ENCODE peak calls at places on chromosomes 3 and 15, in nine cellular contexts. M is mesendoderm, N is lung, J is heart left ventricle, D is fibroblast of pulmonary artery, C is OCI-LY7, I is brain microvascular endothelial cell, G is right atrium auricular region, Q is choroid plexus epithelial cell. F is an unnamed sample.

GRCh38 chr3:121834079-121834730 is 655 bp downstream of the IQCB1 start:
- DNase-seq in M (no peak), N (no peak), J (no peak), D (peak; percentile 10), C (peak; percentile 37), I (peak; percentile 16), G (no peak), Q (peak; percentile 22), F (no peak)

GRCh38 chr3:194091141-194091540 is 44.8 kb upstream of the HES1 start:
- DNase-seq in M (peak; percentile 58), N (no peak), J (no peak), D (peak; percentile 23), C (no peak), I (peak; percentile 70), G (no peak), Q (peak; percentile 80), F (no peak)

GRCh38 chr3:170953229-170953628 is 44.8 kb upstream of the EIF5A2 start:
- DNase-seq in M (peak; percentile 15), N (no peak), J (no peak), D (no peak), C (no peak), I (no peak), G (no peak), Q (no peak), F (no peak)

GRCh38 chr3:11717301-11717700 is 73.6 kb upstream of the VGLL4 start:
- DNase-seq in M (peak; percentile 47), N (no peak), J (no peak), D (peak; percentile 60), C (no peak), I (peak; percentile 11), G (no peak), Q (peak; percentile 35), F (no peak)

GRCh38 chr3:54188176-54188791 is 65.9 kb downstream of the CACNA2D3 start:
- DNase-seq in M (peak; percentile 85), N (no peak), J (no peak), D (peak; percentile 84), C (peak; percentile 57), I (peak; percentile 27), G (no peak), Q (peak; percentile 61), F (peak; percentile 73)

GRCh38 chr3:131072845-131073244 is 46.2 kb downstream of the NEK11 start:
- DNase-seq in M (peak; percentile 15), N (no peak), J (no peak), D (peak; percentile 92), C (no peak), I (peak; percentile 67), G (peak; percentile 68), Q (peak; percentile 76), F (no peak)

GRCh38 chr15:78618064-78618463 is 2.7 kb downstream of the CHRNA3 start:
- DNase-seq in M (no peak), N (no peak), J (no peak), D (no peak), C (no peak), I (no peak), G (no peak), Q (no peak), F (no peak)

GRCh38 chr15:70856884-70857546 is 3.1 kb upstream of the LARP6 start:
- DNase-seq in M (peak; percentile 76), N (peak; percentile 67), J (no peak), D (peak; percentile 99), C (no peak), I (peak; percentile 96), G (peak; percentile 95), Q (peak; percentile 98), F (no peak)

GRCh38 chr3:77780621-77781020 is 740.7 kb downstream of the ROBO2 start:
- DNase-seq in M (no peak), N (no peak), J (no peak), D (no peak), C (no peak), I (no peak), G (no peak), Q (no peak), F (no peak)

GRCh38 chr15:101108791-101109190 is 143.1 kb downstream of the CHSY1 start:
- DNase-seq in M (no peak), N (no peak), J (no peak), D (no peak), C (no peak), I (no peak), G (no peak), Q (no peak), F (no peak)

GRCh38 chr3:22451501-22451900 is 700.5 kb upstream of the ZNF385D start:
- DNase-seq in M (no peak), N (no peak), J (no peak), D (no peak), C (no peak), I (no peak), G (no peak), Q (no peak), F (no peak)

GRCh38 chr15:74497584-74497983 is 36.6 kb upstream of the UBL7 start:
- DNase-seq in M (no peak), N (no peak), J (no peak), D (no peak), C (no peak), I (no peak), G (no peak), Q (no peak), F (no peak)

GRCh38 chr3:192727032-192727847 is at the start of gene FGF12:
- DNase-seq in M (peak; percentile 96), N (peak; percentile 55), J (peak; percentile 90), D (peak; percentile 18), C (no peak), I (peak; percentile 4), G (peak; percentile 77), Q (peak; percentile 12), F (no peak)

DNA sequence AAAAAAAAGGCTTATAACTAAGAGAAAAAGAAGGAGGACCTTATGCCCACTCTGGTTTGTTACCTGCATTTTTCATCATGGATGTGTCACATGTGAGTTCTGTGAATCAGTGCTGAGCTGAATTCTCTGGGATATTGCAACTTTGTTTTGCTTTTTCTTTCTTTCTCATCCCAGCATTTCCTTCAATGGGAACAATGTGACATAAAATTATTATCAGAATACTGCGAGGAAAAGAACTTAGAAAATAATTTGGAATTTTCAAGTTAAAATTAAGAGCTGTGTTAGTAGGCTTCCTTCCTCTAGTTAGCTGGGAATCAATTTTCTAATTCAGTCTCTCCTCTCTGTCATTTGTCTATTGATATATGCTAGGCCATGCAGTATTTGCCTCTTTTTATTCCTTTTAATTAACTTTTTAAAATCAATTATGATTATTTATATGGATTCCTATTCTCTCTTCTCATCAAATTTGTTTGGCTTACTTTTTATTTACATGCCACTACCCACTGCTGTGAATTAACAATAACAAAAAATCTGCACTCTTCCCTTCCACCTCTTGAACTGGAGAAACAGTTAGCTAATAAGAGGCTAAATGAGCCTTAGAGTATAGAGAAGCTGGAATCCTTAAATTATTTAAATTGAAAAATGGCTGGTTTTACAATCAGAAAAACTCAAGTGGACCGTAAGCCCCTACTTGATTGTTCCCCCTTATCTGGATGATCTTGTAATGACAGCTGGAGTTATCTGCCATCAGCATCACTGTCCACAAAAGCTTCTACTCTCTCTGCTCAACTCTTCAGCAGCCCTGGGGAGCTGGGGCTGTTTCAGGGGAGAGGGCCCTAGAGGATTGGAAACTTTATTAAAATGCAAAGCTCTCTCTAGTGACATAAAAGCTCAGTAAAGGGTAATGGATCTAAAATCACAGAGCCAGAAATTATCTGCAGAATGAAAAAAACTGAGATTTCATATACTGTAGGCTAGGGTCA is 95.3 kb upstream of the SOX2 start:
- DNase-seq in M (no peak), N (no peak), J (no peak), D (no peak), C (no peak), I (no peak), G (no peak), Q (no peak), F (no peak)
- H3K4me3 ChIP-seq in M (no peak overlapping the region), N (no peak overlapping the region), J (no peak overlapping the region), D (no peak overlapping the region), C (no peak overlapping the region), I (no peak overlapping the region), G (no peak overlapping the region), Q (no peak overlapping the region), F (no peak overlapping the region)

DNA sequence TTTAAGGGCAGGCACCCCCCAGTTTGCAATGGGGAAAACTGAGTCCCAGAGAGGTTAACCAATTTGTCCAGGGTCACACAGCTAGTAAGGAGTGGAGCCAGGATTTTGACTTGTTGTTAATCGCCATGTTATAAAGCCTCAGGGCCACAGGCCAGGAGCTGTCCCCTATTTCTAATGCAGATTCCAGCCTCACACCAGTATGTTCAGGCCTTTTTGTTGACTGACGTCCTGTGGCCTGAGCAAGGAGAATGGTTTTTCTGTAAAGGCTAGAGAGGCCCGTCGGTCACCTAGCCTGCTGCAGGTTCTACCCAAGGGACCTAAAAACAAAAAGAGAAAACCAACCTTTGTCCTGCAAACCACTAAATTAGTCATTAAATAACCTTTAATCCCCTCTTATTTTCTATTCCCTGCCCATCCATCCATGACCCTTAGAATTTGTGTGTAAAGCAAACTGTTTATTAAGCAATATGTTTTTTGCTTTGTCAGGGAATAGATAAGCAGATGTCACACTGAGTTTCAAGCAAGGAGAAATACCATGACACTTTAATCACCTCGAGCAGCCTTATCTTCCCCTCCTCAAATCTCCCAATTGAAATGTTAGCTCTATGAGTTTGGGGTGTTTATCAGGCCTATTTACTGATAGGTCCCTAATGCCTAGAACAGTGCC is 14.1 kb downstream of the ACOX2 start:
- DNase-seq in M (peak; percentile 78), N (no peak), J (no peak), D (no peak), C (no peak), I (no peak), G (peak; percentile 32), Q (no peak), F (no peak)
- H3K4me3 ChIP-seq in M (no peak overlapping the region), N (no peak overlapping the region), J (no peak overlapping the region), D (no peak overlapping the region), C (no peak overlapping the region), I (no peak overlapping the region), G (no peak overlapping the region), Q (no peak overlapping the region), F (no peak overlapping the region)

GRCh38 chr15:51315726-51316125 is 22.7 kb downstream of the CYP19A1 start:
- DNase-seq in M (no peak), N (no peak), J (no peak), D (no peak), C (no peak), I (no peak), G (no peak), Q (no peak), F (no peak)
- H3K4me3 ChIP-seq in M (no peak overlapping the region), N (no peak overlapping the region), J (no peak overlapping the region), D (no peak overlapping the region), C (no peak overlapping the region), I (no peak overlapping the region), G (no peak overlapping the region), Q (no peak overlapping the region), F (no peak overlapping the region)

GRCh38 chr3:129120254-129121004 is 1.2 kb downstream of the RAB43 start:
- DNase-seq in M (peak; percentile 97), N (peak; percentile 92), J (peak; percentile 90), D (peak; percentile 94), C (peak; percentile 97), I (peak; percentile 87), G (peak; percentile 94), Q (peak; percentile 92), F (peak; percentile 98)

GRCh38 chr3:129119365-129120100 is 2.1 kb downstream of the RAB43 start:
- DNase-seq in M (no peak), N (peak; percentile 36), J (no peak), D (no peak), C (no peak), I (no peak), G (no peak), Q (peak; percentile 17), F (no peak)

GRCh38 chr3:129117134-129117533 is 4.5 kb downstream of the RAB43 start:
- DNase-seq in M (no peak), N (no peak), J (no peak), D (no peak), C (no peak), I (no peak), G (no peak), Q (no peak), F (no peak)

GRCh38 chr3:129116482-129116946 is 5.1 kb downstream of the RAB43 start:
- DNase-seq in M (peak; percentile 63), N (no peak), J (no peak), D (no peak), C (peak; percentile 32), I (no peak), G (no peak), Q (peak; percentile 15), F (peak; percentile 69)

GRCh38 chr3:129118745-129119144 is 2.9 kb downstream of the RAB43 start:
- DNase-seq in M (no peak), N (no peak), J (no peak), D (no peak), C (peak; percentile 48), I (no peak), G (no peak), Q (no peak), F (peak; percentile 90)
- H3K4me3 ChIP-seq in M (no peak overlapping the region), N (no peak overlapping the region), J (no peak overlapping the region), D (no peak overlapping the region), C (peak overlapping the region; percentile 74), I (no peak overlapping the region), G (no peak overlapping the region), Q (peak overlapping the region; percentile 87), F (peak overlapping the region; percentile 72)

F was measured in Jurkat, Clone E6-1.